ENCODE peak calls at places on chromosomes 1 and 21, in nine cellular contexts. Y is gastrocnemius medialis; N is upper lobe of right lung; A is esophagus squamous epithelium; W is astrocyte; H is IMR-90; P is CD8-positive, alpha-beta T cell; J is SK-N-SH; O is sigmoid colon. U is an unnamed sample.

GRCh38 chr1:207088161-207088560 is 499 bp upstream of the C4BPB start:
- DNase-seq in H (no peak), W (peak; percentile 54), O (no peak), A (no peak), N (no peak), P (no peak), Y (no peak), J (no peak), U (no peak)

GRCh38 chr1:1304331-1305299 is 3.1 kb downstream of the ACAP3 start:
- DNase-seq in W (peak; percentile 55), O (peak; percentile 96), J (peak; percentile 91), H (peak; percentile 84), Y (peak; percentile 46), N (no peak), P (no peak), A (no peak), U (peak; percentile 59)

GRCh38 chr1:101198842-101199636 is 37.8 kb upstream of the S1PR1 start:
- DNase-seq in W (no peak), H (no peak), A (no peak), Y (no peak), N (no peak), P (no peak), J (no peak), O (no peak), U (no peak)

GRCh38 chr1:9689011-9689706 is 37.6 kb downstream of the PIK3CD start:
- DNase-seq in N (peak; percentile 93), O (peak; percentile 89), Y (peak; percentile 46), W (no peak), P (peak; percentile 79), H (peak; percentile 52), J (peak; percentile 94), A (no peak), U (peak; percentile 74)

GRCh38 chr1:154955039-154955717 is 721 bp downstream of the PBXIP1 start:
- DNase-seq in N (no peak), H (peak; percentile 82), O (peak; percentile 80), W (peak; percentile 76), A (no peak), P (peak; percentile 83), J (peak; percentile 81), Y (no peak), U (no peak)

GRCh38 chr1:11114966-11115365 is 15.3 kb upstream of the EXOSC10 start:
- DNase-seq in H (no peak), A (no peak), W (no peak), Y (no peak), N (no peak), P (no peak), O (no peak), J (no peak), U (no peak)

GRCh38 chr1:77282187-77282865 is 507 bp downstream of the AK5 start:
- DNase-seq in H (peak; percentile 35), A (no peak), Y (no peak), J (no peak), W (peak; percentile 21), N (peak; percentile 58), O (no peak), P (peak; percentile 12), U (peak; percentile 46)

GRCh38 chr1:205750683-205751651 is 985 bp upstream of the NUCKS1 start:
- DNase-seq in Y (no peak), H (no peak), J (no peak), W (no peak), A (no peak), O (no peak), N (no peak), P (no peak), U (no peak)

GRCh38 chr1:10189659-10190058 is 20.7 kb upstream of the KIF1B start:
- DNase-seq in O (no peak), N (no peak), P (no peak), A (no peak), H (no peak), Y (no peak), J (no peak), W (no peak), U (no peak)

GRCh38 chr1:243470492-243470891 is 214.7 kb downstream of the SDCCAG8 start:
- DNase-seq in A (no peak), W (no peak), P (no peak), J (no peak), O (no peak), Y (no peak), N (no peak), H (no peak), U (no peak)

GRCh38 chr1:243462929-243463697 is 207.3 kb downstream of the SDCCAG8 start:
- DNase-seq in J (no peak), H (no peak), O (no peak), N (no peak), Y (no peak), W (no peak), P (no peak), A (no peak), U (no peak)

GRCh38 chr1:243461700-243462099 is 205.9 kb downstream of the SDCCAG8 start:
- DNase-seq in N (no peak), O (no peak), Y (no peak), P (no peak), W (no peak), A (no peak), J (no peak), H (no peak), U (no peak)

GRCh38 chr1:243465738-243466137 is 209.9 kb downstream of the SDCCAG8 start:
- DNase-seq in W (no peak), A (no peak), P (no peak), Y (no peak), O (no peak), N (no peak), J (no peak), H (no peak), U (no peak)

DNA sequence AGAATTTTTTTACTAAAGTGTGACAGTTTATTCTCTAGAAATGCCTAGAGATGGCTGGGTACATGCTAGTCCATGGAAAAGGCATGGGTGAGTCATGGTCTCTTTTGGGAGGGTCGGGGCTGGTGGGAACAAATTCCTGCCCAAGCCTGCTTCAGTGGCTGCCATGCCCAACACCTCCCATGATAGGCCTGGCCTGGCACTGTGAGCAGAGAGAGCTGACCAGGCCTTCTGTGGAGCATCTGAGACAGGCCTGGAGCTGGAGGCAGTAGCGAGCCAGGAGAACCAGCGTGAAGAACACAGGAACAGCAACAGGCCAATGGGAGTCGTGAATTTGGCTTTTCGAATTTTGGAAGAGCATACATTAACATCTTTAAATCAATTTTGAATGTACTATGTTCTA is 209.2 kb downstream of the SDCCAG8 start:
- DNase-seq in N (no peak), H (no peak), P (no peak), A (no peak), W (no peak), O (no peak), J (no peak), Y (no peak), U (no peak)
- H3K4me3 ChIP-seq in N (no peak overlapping the region), H (no peak overlapping the region), P (no peak overlapping the region), A (no peak overlapping the region), W (no peak overlapping the region), O (no peak overlapping the region), J (no peak overlapping the region), Y (no peak overlapping the region), U (no peak overlapping the region)

DNA sequence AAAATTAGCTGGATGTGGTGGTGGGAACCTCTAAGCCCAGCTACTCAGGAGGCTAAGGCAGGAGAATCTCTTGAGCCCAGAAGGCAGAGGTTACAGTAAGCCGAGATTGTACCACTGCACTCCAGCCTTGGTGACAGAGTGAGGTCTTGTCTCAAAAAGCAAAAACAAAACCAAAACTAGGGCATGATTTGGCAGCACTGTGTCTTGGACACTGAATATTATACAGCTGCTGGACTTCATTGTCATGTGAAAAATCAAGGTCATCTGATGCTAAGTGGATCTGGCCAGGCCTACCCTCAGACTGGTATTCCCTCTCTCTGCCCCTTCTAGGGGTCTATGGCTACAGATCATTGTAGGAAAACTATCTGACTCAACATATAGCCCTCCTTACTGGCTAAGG is 55.2 kb upstream of the MRPS6 start:
- DNase-seq in A (no peak), N (no peak), Y (no peak), O (no peak), J (no peak), W (no peak), H (no peak), P (no peak), U (no peak)
- H3K9me3 ChIP-seq in A (no peaks in the 10 kb centered on the region), N (peaks cover 4% of the 10 kb centered on the region), Y (no peaks in the 10 kb centered on the region), O (peaks cover 3% of the 10 kb centered on the region), J (no peaks in the 10 kb centered on the region), W (peaks cover 6% of the 10 kb centered on the region), H (peaks cover 12% of the 10 kb centered on the region), P (peaks cover 6% of the 10 kb centered on the region), U (peaks cover 5% of the 10 kb centered on the region)

GRCh38 chr1:17212009-17212408 is 7.1 kb downstream of the PADI1 start:
- DNase-seq in Y (no peak), H (no peak), O (no peak), P (no peak), N (no peak), A (no peak), J (no peak), W (no peak), U (no peak)

GRCh38 chr1:17211377-17211776 is 6.4 kb downstream of the PADI1 start:
- DNase-seq in O (no peak), P (no peak), H (no peak), N (no peak), W (no peak), J (no peak), A (no peak), Y (no peak), U (no peak)

GRCh38 chr1:17209446-17209845 is 4.5 kb downstream of the PADI1 start:
- DNase-seq in W (no peak), A (no peak), J (no peak), Y (no peak), P (no peak), O (no peak), N (no peak), H (no peak), U (no peak)

GRCh38 chr1:17208546-17208945 is 3.6 kb downstream of the PADI1 start:
- DNase-seq in A (no peak), O (no peak), Y (no peak), P (no peak), N (no peak), H (no peak), W (no peak), J (no peak), U (no peak)

DNA sequence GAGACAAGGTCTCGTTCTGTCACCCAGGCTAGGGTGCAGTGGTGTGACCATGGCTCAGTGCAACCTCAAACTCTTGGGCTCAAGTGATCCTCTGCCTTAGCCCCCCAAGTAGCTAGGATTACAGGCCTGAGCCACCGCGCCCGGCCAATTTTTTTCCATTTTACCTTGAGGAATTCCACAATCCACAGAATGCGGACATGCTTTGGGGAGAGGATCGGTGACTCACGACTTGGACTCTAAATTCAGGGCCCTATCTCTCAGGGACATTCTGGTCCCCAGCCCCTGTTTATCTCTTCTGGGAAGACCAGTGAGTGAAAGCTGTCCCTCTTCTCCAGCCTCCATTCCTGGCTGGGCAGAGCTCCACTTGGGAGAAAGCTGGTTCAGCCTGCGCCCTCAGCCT is 5.2 kb downstream of the PADI1 start:
- DNase-seq in Y (no peak), N (no peak), W (no peak), A (no peak), O (no peak), P (no peak), J (no peak), H (no peak), U (no peak)
- H3K27me3 ChIP-seq in Y (peaks cover 26% of the 10 kb centered on the region), N (peaks cover 12% of the 10 kb centered on the region), W (no peaks in the 10 kb centered on the region), A (no peaks in the 10 kb centered on the region), O (peaks cover 18% of the 10 kb centered on the region), P (peaks cover 22% of the 10 kb centered on the region), J (no peaks in the 10 kb centered on the region), H (no peaks in the 10 kb centered on the region), U (no peaks in the 10 kb centered on the region)

DNA sequence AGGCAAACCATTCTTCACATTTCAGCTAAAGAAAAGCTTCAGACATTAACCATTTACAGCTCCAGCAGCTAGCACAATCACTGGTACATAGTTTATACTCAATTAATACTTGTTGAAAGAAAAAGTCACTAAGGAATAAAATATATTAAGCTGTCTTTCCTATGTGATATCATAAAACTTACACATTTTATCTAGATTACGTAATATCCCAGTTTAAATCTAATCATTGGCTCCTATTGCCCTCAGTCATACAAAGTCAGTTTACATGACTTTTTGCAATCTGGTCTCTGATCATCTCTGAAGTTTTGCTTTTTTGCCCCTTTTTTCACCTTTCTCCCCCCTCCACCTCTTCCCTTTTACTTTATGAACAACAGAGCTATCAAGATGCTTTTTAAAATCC is 8.5 kb upstream of the PRRC2C start:
- DNase-seq in J (no peak), O (no peak), A (no peak), W (no peak), N (no peak), Y (no peak), P (no peak), H (no peak), U (no peak)
- H3K4me3 ChIP-seq in J (no peak overlapping the region), O (no peak overlapping the region), A (no peak overlapping the region), W (no peak overlapping the region), N (no peak overlapping the region), Y (no peak overlapping the region), P (no peak overlapping the region), H (no peak overlapping the region), U (no peak overlapping the region)

U was measured in MG63.